ENCODE peak calls at places on chromosomes 4 and X, in ten cellular contexts. R, P, Q, D, C, G, N, M, L and O are unnamed samples.

GRCh38 chr4:25535278-25535677 is 120.4 kb upstream of the SLC34A2 start:
- DNase-seq in R (no peak), P (no peak), Q (no peak), D (no peak), C (no peak), G (no peak), N (peak; percentile 30), M (no peak), L (no peak), O (no peak)

GRCh38 chrX:19334945-19335626 is 8.6 kb upstream of the PDHA1 start:
- DNase-seq in R (no peak), P (no peak), Q (no peak), D (no peak), C (no peak), G (peak; percentile 62), N (peak; percentile 10), M (peak; percentile 35), L (no peak), O (peak; percentile 30)

GRCh38 chr4:3468804-3469203 is 5.7 kb downstream of the DOK7 start:
- DNase-seq in R (no peak), P (no peak), Q (no peak), D (no peak), C (no peak), G (peak; percentile 1), N (no peak), M (no peak), L (no peak), O (no peak)

GRCh38 chrX:102765217-102765616 is 44.7 kb downstream of the GPRASP3 start:
- DNase-seq in R (no peak), P (no peak), Q (no peak), D (no peak), C (no peak), G (no peak), N (peak; percentile 84), M (no peak), L (no peak), O (no peak)

GRCh38 chrX:134807039-134807729 is 148.9 kb upstream of the PLAC1 start:
- DNase-seq in R (no peak), P (peak; percentile 88), Q (peak; percentile 87), D (peak; percentile 93), C (peak; percentile 94), G (peak; percentile 94), N (peak; percentile 94), M (peak; percentile 92), L (peak; percentile 86), O (peak; percentile 86)

GRCh38 chr4:12562016-12562415 is 922.1 kb downstream of the RAB28 start:
- DNase-seq in R (no peak), P (no peak), Q (no peak), D (no peak), C (no peak), G (no peak), N (peak; percentile 42), M (no peak), L (no peak), O (no peak)

GRCh38 chr4:75940692-75941253 is at the start of gene NAAA:
- DNase-seq in R (peak; percentile 93), P (peak; percentile 85), Q (peak; percentile 81), D (peak; percentile 79), C (peak; percentile 97), G (peak; percentile 87), N (peak; percentile 58), M (peak; percentile 83), L (peak; percentile 92), O (peak; percentile 95)

GRCh38 chr4:39045791-39046221 is 13.6 kb upstream of the TMEM156 start:
- DNase-seq in R (no peak), P (no peak), Q (no peak), D (no peak), C (no peak), G (no peak), N (peak; percentile 47), M (no peak), L (peak; percentile 23), O (no peak)

GRCh38 chrX:51743179-51743957 is at the start of gene GSPT2:
- DNase-seq in R (peak; percentile 80), P (peak; percentile 70), Q (peak; percentile 65), D (peak; percentile 72), C (peak; percentile 82), G (peak; percentile 65), N (peak; percentile 82), M (peak; percentile 61), L (peak; percentile 74), O (peak; percentile 64)

GRCh38 chr4:86359944-86360478 is at the start of gene MAPK10:
- DNase-seq in R (no peak), P (peak; percentile 58), Q (peak; percentile 51), D (peak; percentile 69), C (peak; percentile 86), G (peak; percentile 99), N (peak; percentile 97), M (peak; percentile 82), L (peak; percentile 76), O (peak; percentile 86)

GRCh38 chr4:65007841-65008439 is 598.7 kb upstream of the TECRL start:
- DNase-seq in R (no peak), P (no peak), Q (no peak), D (no peak), C (no peak), G (peak; percentile 73), N (peak; percentile 42), M (no peak), L (peak; percentile 8), O (peak; percentile 48)

GRCh38 chrX:109283870-109284269 is 198.0 kb downstream of the GUCY2F start:
- DNase-seq in R (no peak), P (no peak), Q (no peak), D (no peak), C (no peak), G (no peak), N (no peak), M (no peak), L (no peak), O (no peak)

GRCh38 chrX:633043-633654 is 2.6 kb downstream of the SHOX start:
- DNase-seq in R (no peak), P (no peak), Q (no peak), D (no peak), C (no peak), G (peak; percentile 16), N (no peak), M (no peak), L (no peak), O (no peak)

GRCh38 chr4:186249785-186250739 is 15.9 kb upstream of the F11 start:
- DNase-seq in R (no peak), P (no peak), Q (no peak), D (no peak), C (no peak), G (no peak), N (peak; percentile 3), M (peak; percentile 68), L (no peak), O (no peak)

GRCh38 chrX:77014655-77015377 is 432.4 kb upstream of the FGF16 start:
- DNase-seq in R (no peak), P (no peak), Q (no peak), D (no peak), C (no peak), G (peak; percentile 92), N (no peak), M (peak; percentile 58), L (peak; percentile 11), O (peak; percentile 49)

GRCh38 chrX:2145672-2146412 is 354.9 kb downstream of the DHRSX start:
- DNase-seq in R (no peak), P (no peak), Q (no peak), D (no peak), C (no peak), G (no peak), N (no peak), M (no peak), L (no peak), O (no peak)

GRCh38 chrX:2150722-2151121 is 350.1 kb downstream of the DHRSX start:
- DNase-seq in R (no peak), P (no peak), Q (no peak), D (no peak), C (no peak), G (no peak), N (no peak), M (no peak), L (no peak), O (no peak)

GRCh38 chrX:2147928-2148327 is 352.8 kb downstream of the DHRSX start:
- DNase-seq in R (no peak), P (no peak), Q (no peak), D (no peak), C (no peak), G (no peak), N (no peak), M (no peak), L (no peak), O (no peak)
- H3K9me3 ChIP-seq in R (no peaks in the 10 kb centered on the region), P (no peaks in the 10 kb centered on the region), Q (peaks cover 41% of the 10 kb centered on the region), D (peaks cover 8% of the 10 kb centered on the region), C (peaks cover 4% of the 10 kb centered on the region), G (no peaks in the 10 kb centered on the region), N (no peaks in the 10 kb centered on the region), M (peaks cover 12% of the 10 kb centered on the region), L (no peaks in the 10 kb centered on the region), O (no peaks in the 10 kb centered on the region)

GRCh38 chr4:112753333-112753732 is 116.4 kb downstream of the LARP7 start:
- DNase-seq in R (no peak), P (no peak), Q (no peak), D (no peak), C (no peak), G (no peak), N (no peak), M (no peak), L (no peak), O (no peak)
- H3K4me1 ChIP-seq in R (no peaks in the 10 kb centered on the region), P (no peaks in the 10 kb centered on the region), Q (peaks cover 4% of the 10 kb centered on the region), D (no peaks in the 10 kb centered on the region), C (no peaks in the 10 kb centered on the region), G (peaks cover 50% of the 10 kb centered on the region), N (no peaks in the 10 kb centered on the region), M (peaks cover 12% of the 10 kb centered on the region), L (no peaks in the 10 kb centered on the region), O (no peaks in the 10 kb centered on the region)

GRCh38 chrX:30190426-30190825 is 24.9 kb upstream of the MAGEB2 start:
- DNase-seq in R (no peak), P (no peak), Q (no peak), D (no peak), C (no peak), G (no peak), N (no peak), M (no peak), L (no peak), O (no peak)

DNA sequence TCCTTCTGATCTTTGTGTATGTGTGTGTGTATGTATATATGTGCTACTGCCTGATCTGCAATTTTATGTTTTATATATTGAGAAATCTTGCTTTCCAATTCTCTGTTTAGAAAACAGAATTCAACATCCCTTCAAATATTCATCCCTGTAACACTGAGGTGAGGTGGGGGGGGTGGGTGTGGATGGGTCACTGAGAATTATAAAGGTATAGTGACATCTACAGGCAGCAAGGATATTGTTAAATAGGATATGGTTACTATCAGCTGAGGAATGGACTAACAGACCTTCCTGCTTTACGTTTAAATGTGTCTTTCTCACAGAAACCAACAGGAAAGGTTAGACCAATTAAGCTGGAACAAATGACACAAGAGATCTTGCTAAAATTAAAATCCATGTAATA is 19.0 kb upstream of the MAGEB2 start:
- DNase-seq in R (no peak), P (no peak), Q (no peak), D (no peak), C (no peak), G (peak; percentile 13), N (peak; percentile 6), M (no peak), L (peak; percentile 32), O (no peak)
- TF ChIP-seq CTCF in R (no peak), P (no peak), Q (no peak), D (no peak), C (no peak), G (peak; percentile 46), N (no peak), M (peak; percentile 65), L (peak; percentile 56), O (no peak)

DNA sequence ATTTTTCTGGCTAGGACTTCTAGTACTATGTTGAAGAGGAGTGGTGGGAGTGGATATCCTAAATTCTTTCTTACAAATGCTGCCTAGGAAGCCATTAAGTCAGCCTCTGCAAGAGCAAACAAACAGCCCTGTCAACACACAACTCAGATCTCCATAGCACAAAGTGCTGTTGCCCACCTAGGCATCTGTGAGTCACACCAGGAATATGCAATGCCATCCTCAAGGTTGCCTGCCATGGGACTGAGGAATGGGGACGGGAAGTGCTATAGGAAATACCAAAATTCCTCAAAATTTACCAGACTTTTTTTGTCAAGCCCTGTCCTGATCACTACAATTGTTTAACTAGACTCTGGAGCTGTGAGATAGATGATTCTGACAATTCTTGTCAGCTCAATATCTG is 466.8 kb downstream of the FSTL5 start:
- DNase-seq in R (no peak), P (no peak), Q (no peak), D (no peak), C (no peak), G (no peak), N (no peak), M (peak; percentile 40), L (no peak), O (no peak)
- H3K9me3 ChIP-seq in R (no peaks in the 10 kb centered on the region), P (no peaks in the 10 kb centered on the region), Q (peaks cover 6% of the 10 kb centered on the region), D (no peaks in the 10 kb centered on the region), C (no peaks in the 10 kb centered on the region), G (no peaks in the 10 kb centered on the region), N (no peaks in the 10 kb centered on the region), M (no peaks in the 10 kb centered on the region), L (no peaks in the 10 kb centered on the region), O (no peaks in the 10 kb centered on the region)